ENCODE peak calls at places on chromosomes 11 and 22, in nine cellular contexts. D is frontal cortex; E is epithelial cell of prostate; B is omental fat pad; H is activated naive CD4-positive, alpha-beta T cell; I is astrocyte of the spinal cord; C is germinal center; M is LoVo; A is CD8-positive, alpha-beta T cell. Y is an unnamed sample.

GRCh38 chr11:110373061-110373702 is 56.6 kb upstream of the FDX1 start:
- DNase-seq in E (no peak), I (peak), D (no peak), C (no peak), B (no peak), H (no peak), M (no peak), A (no peak), Y (no peak)

GRCh38 chr11:123607781-123608180 is 46.6 kb downstream of the SCN3B start:
- DNase-seq in H (no peak), C (no peak), D (no peak), A (no peak), M (no peak), I (no peak), B (no peak), E (no peak), Y (no peak)

GRCh38 chr11:37946155-37946766 is 1348.2 kb upstream of the RAG2 start:
- DNase-seq in A (no peak), M (peak), E (no peak), D (no peak), I (peak), H (no peak), B (no peak), C (no peak), Y (no peak)

GRCh38 chr11:123233280-123233977 is 38.4 kb upstream of the CLMP start:
- DNase-seq in H (no peak), M (no peak), B (no peak), C (no peak), A (no peak), D (no peak), I (no peak), E (no peak), Y (no peak)

GRCh38 chr11:74731301-74732094 is at the start of gene CHRDL2:
- DNase-seq in H (no peak), C (peak), D (peak), B (no peak), E (no peak), I (no peak), A (no peak), M (no peak), Y (no peak)

GRCh38 chr22:19871023-19871844 is 16.6 kb upstream of the GNB1L start:
- DNase-seq in B (peak), M (no peak), A (no peak), E (no peak), I (no peak), H (no peak), D (no peak), C (no peak), Y (no peak)

GRCh38 chr11:127274328-127274676 is 273.7 kb upstream of the KIRREL3 start:
- DNase-seq in A (no peak), E (peak), M (no peak), C (no peak), D (no peak), H (no peak), I (no peak), B (no peak), Y (no peak)

GRCh38 chr11:30128269-30128932 is 102.4 kb upstream of the FSHB start:
- DNase-seq in D (peak), C (peak), H (no peak), E (no peak), A (no peak), M (peak), B (no peak), I (peak), Y (no peak)

GRCh38 chr11:73293356-73293936 is 14.6 kb upstream of the ARHGEF17 start:
- DNase-seq in I (no peak), C (no peak), H (no peak), A (no peak), M (no peak), E (no peak), D (no peak), B (no peak), Y (no peak)

GRCh38 chr22:37310815-37311595 is 28.7 kb downstream of the CYTH4 start:
- DNase-seq in I (no peak), M (no peak), A (no peak), D (no peak), E (no peak), B (no peak), H (no peak), C (no peak), Y (no peak)